ENCODE peak calls at places on chromosomes 6 and 20, in four cellular contexts. One of them, this sample, is unnamed.

GRCh38 chr6:4295789-4296165 is 160.4 kb upstream of the ECI2 start:
- DNase-seq in stimulated activated CD8-positive, alpha-beta memory T cell treated with anti-CD3 and anti-CD28 coated beads, Interleukin-15, amount 100 ng/mL, for 24 hours: no peak
- DNase-seq in cardiac muscle cell: no peak
- DNase-seq in stimulated activated CD4-positive, alpha-beta T cell treated with anti-CD3 and anti-CD28 coated beads, Interleukin-4, amount 100 ng/mL, for 1 hour: no peak
- DNase-seq in this sample: no peak

GRCh38 chr6:156857573-156857972 is 80.4 kb downstream of the ARID1B start:
- DNase-seq in stimulated activated CD8-positive, alpha-beta memory T cell treated with anti-CD3 and anti-CD28 coated beads, Interleukin-15, amount 100 ng/mL, for 24 hours: no peak
- DNase-seq in cardiac muscle cell: peak; percentile 55
- DNase-seq in stimulated activated CD4-positive, alpha-beta T cell treated with anti-CD3 and anti-CD28 coated beads, Interleukin-4, amount 100 ng/mL, for 1 hour: no peak
- DNase-seq in this sample: no peak

GRCh38 chr20:30484749-30485070 is 772.8 kb upstream of the DEFB115 start:
- DNase-seq in cardiac muscle cell: no peak
- DNase-seq in stimulated activated CD4-positive, alpha-beta T cell treated with anti-CD3 and anti-CD28 coated beads, Interleukin-4, amount 100 ng/mL, for 1 hour: no peak
- DNase-seq in stimulated activated CD8-positive, alpha-beta memory T cell treated with anti-CD3 and anti-CD28 coated beads, Interleukin-15, amount 100 ng/mL, for 24 hours: no peak
- DNase-seq in this sample: no peak

GRCh38 chr20:9769954-9770353 is 68.9 kb downstream of the PAK5 start:
- DNase-seq in stimulated activated CD4-positive, alpha-beta T cell treated with anti-CD3 and anti-CD28 coated beads, Interleukin-4, amount 100 ng/mL, for 1 hour: no peak
- DNase-seq in cardiac muscle cell: no peak
- DNase-seq in stimulated activated CD8-positive, alpha-beta memory T cell treated with anti-CD3 and anti-CD28 coated beads, Interleukin-15, amount 100 ng/mL, for 24 hours: no peak
- DNase-seq in this sample: no peak

GRCh38 chr6:143233563-143234285 is 173.0 kb downstream of the AIG1 start:
- DNase-seq in cardiac muscle cell: no peak
- DNase-seq in stimulated activated CD8-positive, alpha-beta memory T cell treated with anti-CD3 and anti-CD28 coated beads, Interleukin-15, amount 100 ng/mL, for 24 hours: no peak
- DNase-seq in stimulated activated CD4-positive, alpha-beta T cell treated with anti-CD3 and anti-CD28 coated beads, Interleukin-4, amount 100 ng/mL, for 1 hour: no peak
- DNase-seq in this sample: no peak

GRCh38 chr20:4190792-4191519 is 175.6 kb upstream of the RNF24 start:
- DNase-seq in stimulated activated CD4-positive, alpha-beta T cell treated with anti-CD3 and anti-CD28 coated beads, Interleukin-4, amount 100 ng/mL, for 1 hour: no peak
- DNase-seq in cardiac muscle cell: no peak
- DNase-seq in stimulated activated CD8-positive, alpha-beta memory T cell treated with anti-CD3 and anti-CD28 coated beads, Interleukin-15, amount 100 ng/mL, for 24 hours: no peak
- DNase-seq in this sample: no peak

GRCh38 chr6:133623065-133623464 is 265.8 kb upstream of the TCF21 start:
- DNase-seq in stimulated activated CD8-positive, alpha-beta memory T cell treated with anti-CD3 and anti-CD28 coated beads, Interleukin-15, amount 100 ng/mL, for 24 hours: no peak
- DNase-seq in cardiac muscle cell: peak; percentile 90
- DNase-seq in stimulated activated CD4-positive, alpha-beta T cell treated with anti-CD3 and anti-CD28 coated beads, Interleukin-4, amount 100 ng/mL, for 1 hour: no peak
- DNase-seq in this sample: no peak

GRCh38 chr6:41157323-41157722 is 3.2 kb upstream of the TREML1 start:
- DNase-seq in cardiac muscle cell: no peak
- DNase-seq in stimulated activated CD4-positive, alpha-beta T cell treated with anti-CD3 and anti-CD28 coated beads, Interleukin-4, amount 100 ng/mL, for 1 hour: no peak
- DNase-seq in stimulated activated CD8-positive, alpha-beta memory T cell treated with anti-CD3 and anti-CD28 coated beads, Interleukin-15, amount 100 ng/mL, for 24 hours: no peak
- DNase-seq in this sample: no peak

GRCh38 chr6:4961322-4962168 is 42.3 kb downstream of the RPP40 start:
- DNase-seq in stimulated activated CD8-positive, alpha-beta memory T cell treated with anti-CD3 and anti-CD28 coated beads, Interleukin-15, amount 100 ng/mL, for 24 hours: no peak
- DNase-seq in cardiac muscle cell: no peak
- DNase-seq in stimulated activated CD4-positive, alpha-beta T cell treated with anti-CD3 and anti-CD28 coated beads, Interleukin-4, amount 100 ng/mL, for 1 hour: no peak
- DNase-seq in this sample: no peak

GRCh38 chr6:125507987-125508655 is 206.4 kb upstream of the HDDC2 start:
- DNase-seq in stimulated activated CD8-positive, alpha-beta memory T cell treated with anti-CD3 and anti-CD28 coated beads, Interleukin-15, amount 100 ng/mL, for 24 hours: no peak
- DNase-seq in stimulated activated CD4-positive, alpha-beta T cell treated with anti-CD3 and anti-CD28 coated beads, Interleukin-4, amount 100 ng/mL, for 1 hour: no peak
- DNase-seq in cardiac muscle cell: peak; percentile 72
- DNase-seq in this sample: no peak

GRCh38 chr6:150408842-150409241 is 40.0 kb downstream of the IYD start:
- DNase-seq in stimulated activated CD8-positive, alpha-beta memory T cell treated with anti-CD3 and anti-CD28 coated beads, Interleukin-15, amount 100 ng/mL, for 24 hours: no peak
- DNase-seq in cardiac muscle cell: no peak
- DNase-seq in stimulated activated CD4-positive, alpha-beta T cell treated with anti-CD3 and anti-CD28 coated beads, Interleukin-4, amount 100 ng/mL, for 1 hour: no peak
- DNase-seq in this sample: no peak

GRCh38 chr6:79436232-79436631 is 101.0 kb downstream of the LCA5 start:
- DNase-seq in cardiac muscle cell: peak; percentile 61
- DNase-seq in stimulated activated CD4-positive, alpha-beta T cell treated with anti-CD3 and anti-CD28 coated beads, Interleukin-4, amount 100 ng/mL, for 1 hour: no peak
- DNase-seq in stimulated activated CD8-positive, alpha-beta memory T cell treated with anti-CD3 and anti-CD28 coated beads, Interleukin-15, amount 100 ng/mL, for 24 hours: no peak
- DNase-seq in this sample: no peak

GRCh38 chr6:389622-390021 is 1.9 kb upstream of the IRF4 start:
- DNase-seq in cardiac muscle cell: no peak
- DNase-seq in stimulated activated CD8-positive, alpha-beta memory T cell treated with anti-CD3 and anti-CD28 coated beads, Interleukin-15, amount 100 ng/mL, for 24 hours: no peak
- DNase-seq in stimulated activated CD4-positive, alpha-beta T cell treated with anti-CD3 and anti-CD28 coated beads, Interleukin-4, amount 100 ng/mL, for 1 hour: no peak
- DNase-seq in this sample: no peak

GRCh38 chr20:62136283-62137091 is 6.7 kb downstream of the PSMA7 start:
- DNase-seq in stimulated activated CD4-positive, alpha-beta T cell treated with anti-CD3 and anti-CD28 coated beads, Interleukin-4, amount 100 ng/mL, for 1 hour: peak; percentile 69
- DNase-seq in cardiac muscle cell: peak; percentile 77
- DNase-seq in stimulated activated CD8-positive, alpha-beta memory T cell treated with anti-CD3 and anti-CD28 coated beads, Interleukin-15, amount 100 ng/mL, for 24 hours: no peak
- DNase-seq in this sample: peak; percentile 58

GRCh38 chr6:16108996-16109658 is 19.8 kb upstream of the MYLIP start:
- DNase-seq in cardiac muscle cell: peak; percentile 76
- DNase-seq in stimulated activated CD8-positive, alpha-beta memory T cell treated with anti-CD3 and anti-CD28 coated beads, Interleukin-15, amount 100 ng/mL, for 24 hours: no peak
- DNase-seq in stimulated activated CD4-positive, alpha-beta T cell treated with anti-CD3 and anti-CD28 coated beads, Interleukin-4, amount 100 ng/mL, for 1 hour: no peak
- DNase-seq in this sample: no peak